ENCODE peak calls at places on chromosome 18, in eight cellular contexts. One of them, this sample, is unnamed.

GRCh38 chr18:8507361-8507760 is 101.9 kb upstream of the RAB12 start:
- DNase-seq in HTR-8/SVneo: no peak
- DNase-seq in fibroblast of villous mesenchyme: peak; percentile 10
- DNase-seq in activated CD8-positive, alpha-beta memory T cell treated with anti-CD3 and anti-CD28 coated beads for 24 hours: no peak
- DNase-seq in activated CD4-positive, CD25-positive, alpha-beta regulatory T cell treated with anti-CD3 and anti-CD28 coated beads, Interleukin-2, amount 50 U/mL, for 72 hours: no peak
- DNase-seq in mucosa of gallbladder: no peak
- DNase-seq in iris pigment epithelial cell: peak; percentile 14
- DNase-seq in HT1080: no peak
- DNase-seq in this sample: no peak

GRCh38 chr18:58015045-58015444 is 29.0 kb upstream of the NEDD4L start:
- DNase-seq in HT1080: no peak
- DNase-seq in activated CD4-positive, CD25-positive, alpha-beta regulatory T cell treated with anti-CD3 and anti-CD28 coated beads, Interleukin-2, amount 50 U/mL, for 72 hours: no peak
- DNase-seq in fibroblast of villous mesenchyme: no peak
- DNase-seq in mucosa of gallbladder: no peak
- DNase-seq in activated CD8-positive, alpha-beta memory T cell treated with anti-CD3 and anti-CD28 coated beads for 24 hours: no peak
- DNase-seq in iris pigment epithelial cell: no peak
- DNase-seq in HTR-8/SVneo: no peak
- DNase-seq in this sample: no peak

GRCh38 chr18:79439201-79440023 is 43.7 kb downstream of the NFATC1 start:
- DNase-seq in mucosa of gallbladder: no peak
- DNase-seq in activated CD4-positive, CD25-positive, alpha-beta regulatory T cell treated with anti-CD3 and anti-CD28 coated beads, Interleukin-2, amount 50 U/mL, for 72 hours: no peak
- DNase-seq in iris pigment epithelial cell: peak; percentile 54
- DNase-seq in activated CD8-positive, alpha-beta memory T cell treated with anti-CD3 and anti-CD28 coated beads for 24 hours: peak; percentile 66
- DNase-seq in fibroblast of villous mesenchyme: peak; percentile 92
- DNase-seq in HT1080: no peak
- DNase-seq in HTR-8/SVneo: no peak
- DNase-seq in this sample: no peak

GRCh38 chr18:76476665-76477561 is 18.1 kb downstream of the ZNF516 start:
- DNase-seq in activated CD8-positive, alpha-beta memory T cell treated with anti-CD3 and anti-CD28 coated beads for 24 hours: no peak
- DNase-seq in HT1080: peak; percentile 85
- DNase-seq in fibroblast of villous mesenchyme: peak; percentile 95
- DNase-seq in activated CD4-positive, CD25-positive, alpha-beta regulatory T cell treated with anti-CD3 and anti-CD28 coated beads, Interleukin-2, amount 50 U/mL, for 72 hours: no peak
- DNase-seq in HTR-8/SVneo: peak; percentile 36
- DNase-seq in mucosa of gallbladder: no peak
- DNase-seq in iris pigment epithelial cell: peak; percentile 97
- DNase-seq in this sample: no peak

GRCh38 chr18:45127395-45127794 is 446.7 kb downstream of the SETBP1 start:
- DNase-seq in activated CD8-positive, alpha-beta memory T cell treated with anti-CD3 and anti-CD28 coated beads for 24 hours: no peak
- DNase-seq in HT1080: no peak
- DNase-seq in iris pigment epithelial cell: no peak
- DNase-seq in activated CD4-positive, CD25-positive, alpha-beta regulatory T cell treated with anti-CD3 and anti-CD28 coated beads, Interleukin-2, amount 50 U/mL, for 72 hours: no peak
- DNase-seq in HTR-8/SVneo: no peak
- DNase-seq in mucosa of gallbladder: no peak
- DNase-seq in fibroblast of villous mesenchyme: peak; percentile 4
- DNase-seq in this sample: no peak

GRCh38 chr18:73752965-73753364 is 394.7 kb downstream of the FBXO15 start:
- DNase-seq in activated CD4-positive, CD25-positive, alpha-beta regulatory T cell treated with anti-CD3 and anti-CD28 coated beads, Interleukin-2, amount 50 U/mL, for 72 hours: no peak
- DNase-seq in HT1080: no peak
- DNase-seq in activated CD8-positive, alpha-beta memory T cell treated with anti-CD3 and anti-CD28 coated beads for 24 hours: no peak
- DNase-seq in mucosa of gallbladder: no peak
- DNase-seq in iris pigment epithelial cell: peak; percentile 13
- DNase-seq in HTR-8/SVneo: no peak
- DNase-seq in fibroblast of villous mesenchyme: peak; percentile 61
- DNase-seq in this sample: no peak

GRCh38 chr18:76412010-76412817 is 82.8 kb downstream of the ZNF516 start:
- DNase-seq in HT1080: no peak
- DNase-seq in activated CD8-positive, alpha-beta memory T cell treated with anti-CD3 and anti-CD28 coated beads for 24 hours: peak; percentile 55
- DNase-seq in fibroblast of villous mesenchyme: peak; percentile 48
- DNase-seq in mucosa of gallbladder: no peak
- DNase-seq in activated CD4-positive, CD25-positive, alpha-beta regulatory T cell treated with anti-CD3 and anti-CD28 coated beads, Interleukin-2, amount 50 U/mL, for 72 hours: no peak
- DNase-seq in iris pigment epithelial cell: peak; percentile 30
- DNase-seq in HTR-8/SVneo: no peak
- DNase-seq in this sample: peak; percentile 86

GRCh38 chr18:4256786-4257417 is 198.2 kb downstream of the DLGAP1 start:
- DNase-seq in mucosa of gallbladder: no peak
- DNase-seq in fibroblast of villous mesenchyme: no peak
- DNase-seq in activated CD8-positive, alpha-beta memory T cell treated with anti-CD3 and anti-CD28 coated beads for 24 hours: no peak
- DNase-seq in activated CD4-positive, CD25-positive, alpha-beta regulatory T cell treated with anti-CD3 and anti-CD28 coated beads, Interleukin-2, amount 50 U/mL, for 72 hours: no peak
- DNase-seq in HT1080: no peak
- DNase-seq in HTR-8/SVneo: no peak
- DNase-seq in iris pigment epithelial cell: no peak
- DNase-seq in this sample: no peak

GRCh38 chr18:8754995-8755955 is 49.9 kb downstream of the MTCL1 start:
- DNase-seq in activated CD8-positive, alpha-beta memory T cell treated with anti-CD3 and anti-CD28 coated beads for 24 hours: no peak
- DNase-seq in HT1080: peak; percentile 90
- DNase-seq in HTR-8/SVneo: no peak
- DNase-seq in iris pigment epithelial cell: peak; percentile 86
- DNase-seq in activated CD4-positive, CD25-positive, alpha-beta regulatory T cell treated with anti-CD3 and anti-CD28 coated beads, Interleukin-2, amount 50 U/mL, for 72 hours: peak; percentile 34
- DNase-seq in fibroblast of villous mesenchyme: peak; percentile 51
- DNase-seq in mucosa of gallbladder: no peak
- DNase-seq in this sample: no peak

GRCh38 chr18:40925071-40925541 is 1029.9 kb upstream of the PIK3C3 start:
- DNase-seq in fibroblast of villous mesenchyme: no peak
- DNase-seq in mucosa of gallbladder: no peak
- DNase-seq in HTR-8/SVneo: no peak
- DNase-seq in activated CD8-positive, alpha-beta memory T cell treated with anti-CD3 and anti-CD28 coated beads for 24 hours: no peak
- DNase-seq in iris pigment epithelial cell: peak; percentile 43
- DNase-seq in activated CD4-positive, CD25-positive, alpha-beta regulatory T cell treated with anti-CD3 and anti-CD28 coated beads, Interleukin-2, amount 50 U/mL, for 72 hours: no peak
- DNase-seq in HT1080: no peak
- DNase-seq in this sample: no peak

GRCh38 chr18:25349131-25349925 is 2.6 kb downstream of the ZNF521 start:
- DNase-seq in HT1080: peak; percentile 67
- DNase-seq in fibroblast of villous mesenchyme: peak; percentile 25
- DNase-seq in iris pigment epithelial cell: peak; percentile 9
- DNase-seq in activated CD8-positive, alpha-beta memory T cell treated with anti-CD3 and anti-CD28 coated beads for 24 hours: peak; percentile 55
- DNase-seq in HTR-8/SVneo: no peak
- DNase-seq in activated CD4-positive, CD25-positive, alpha-beta regulatory T cell treated with anti-CD3 and anti-CD28 coated beads, Interleukin-2, amount 50 U/mL, for 72 hours: no peak
- DNase-seq in mucosa of gallbladder: no peak
- DNase-seq in this sample: no peak

GRCh38 chr18:62526098-62527025 is 3.5 kb downstream of the ZCCHC2 start:
- DNase-seq in HTR-8/SVneo: peak; percentile 60
- DNase-seq in HT1080: peak; percentile 69
- DNase-seq in iris pigment epithelial cell: peak; percentile 88
- DNase-seq in mucosa of gallbladder: peak; percentile 82
- DNase-seq in activated CD4-positive, CD25-positive, alpha-beta regulatory T cell treated with anti-CD3 and anti-CD28 coated beads, Interleukin-2, amount 50 U/mL, for 72 hours: peak; percentile 80
- DNase-seq in fibroblast of villous mesenchyme: peak; percentile 88
- DNase-seq in activated CD8-positive, alpha-beta memory T cell treated with anti-CD3 and anti-CD28 coated beads for 24 hours: peak; percentile 85
- DNase-seq in this sample: no peak

GRCh38 chr18:79744625-79745024 is 53.1 kb upstream of the KCNG2 start:
- DNase-seq in iris pigment epithelial cell: no peak
- DNase-seq in activated CD8-positive, alpha-beta memory T cell treated with anti-CD3 and anti-CD28 coated beads for 24 hours: no peak
- DNase-seq in activated CD4-positive, CD25-positive, alpha-beta regulatory T cell treated with anti-CD3 and anti-CD28 coated beads, Interleukin-2, amount 50 U/mL, for 72 hours: no peak
- DNase-seq in HT1080: no peak
- DNase-seq in fibroblast of villous mesenchyme: no peak
- DNase-seq in HTR-8/SVneo: no peak
- DNase-seq in mucosa of gallbladder: no peak
- DNase-seq in this sample: no peak

GRCh38 chr18:23162473-23162872 is 27.2 kb downstream of the CABLES1 start:
- DNase-seq in iris pigment epithelial cell: no peak
- DNase-seq in HTR-8/SVneo: no peak
- DNase-seq in mucosa of gallbladder: no peak
- DNase-seq in HT1080: no peak
- DNase-seq in fibroblast of villous mesenchyme: no peak
- DNase-seq in activated CD8-positive, alpha-beta memory T cell treated with anti-CD3 and anti-CD28 coated beads for 24 hours: no peak
- DNase-seq in activated CD4-positive, CD25-positive, alpha-beta regulatory T cell treated with anti-CD3 and anti-CD28 coated beads, Interleukin-2, amount 50 U/mL, for 72 hours: no peak
- DNase-seq in this sample: no peak

GRCh38 chr18:48922801-48923730 is 27.7 kb downstream of the SMAD7 start:
- DNase-seq in mucosa of gallbladder: no peak
- DNase-seq in fibroblast of villous mesenchyme: peak; percentile 98
- DNase-seq in HTR-8/SVneo: peak; percentile 86
- DNase-seq in activated CD4-positive, CD25-positive, alpha-beta regulatory T cell treated with anti-CD3 and anti-CD28 coated beads, Interleukin-2, amount 50 U/mL, for 72 hours: no peak
- DNase-seq in HT1080: peak; percentile 86
- DNase-seq in activated CD8-positive, alpha-beta memory T cell treated with anti-CD3 and anti-CD28 coated beads for 24 hours: no peak
- DNase-seq in iris pigment epithelial cell: peak; percentile 87
- DNase-seq in this sample: no peak

GRCh38 chr18:79802298-79802697 is 4.6 kb downstream of the KCNG2 start:
- DNase-seq in HT1080: no peak
- DNase-seq in mucosa of gallbladder: no peak
- DNase-seq in activated CD8-positive, alpha-beta memory T cell treated with anti-CD3 and anti-CD28 coated beads for 24 hours: no peak
- DNase-seq in fibroblast of villous mesenchyme: no peak
- DNase-seq in activated CD4-positive, CD25-positive, alpha-beta regulatory T cell treated with anti-CD3 and anti-CD28 coated beads, Interleukin-2, amount 50 U/mL, for 72 hours: no peak
- DNase-seq in iris pigment epithelial cell: no peak
- DNase-seq in HTR-8/SVneo: no peak
- DNase-seq in this sample: no peak

GRCh38 chr18:50654658-50655550 is 95.0 kb downstream of the MAPK4 start:
- DNase-seq in activated CD4-positive, CD25-positive, alpha-beta regulatory T cell treated with anti-CD3 and anti-CD28 coated beads, Interleukin-2, amount 50 U/mL, for 72 hours: no peak
- DNase-seq in HTR-8/SVneo: no peak
- DNase-seq in activated CD8-positive, alpha-beta memory T cell treated with anti-CD3 and anti-CD28 coated beads for 24 hours: no peak
- DNase-seq in fibroblast of villous mesenchyme: no peak
- DNase-seq in HT1080: no peak
- DNase-seq in iris pigment epithelial cell: no peak
- DNase-seq in mucosa of gallbladder: peak; percentile 27
- DNase-seq in this sample: no peak

GRCh38 chr18:26407721-26408601 is 140.4 kb downstream of the KCTD1 start:
- DNase-seq in fibroblast of villous mesenchyme: peak; percentile 49
- DNase-seq in activated CD4-positive, CD25-positive, alpha-beta regulatory T cell treated with anti-CD3 and anti-CD28 coated beads, Interleukin-2, amount 50 U/mL, for 72 hours: no peak
- DNase-seq in iris pigment epithelial cell: no peak
- DNase-seq in mucosa of gallbladder: no peak
- DNase-seq in HT1080: no peak
- DNase-seq in activated CD8-positive, alpha-beta memory T cell treated with anti-CD3 and anti-CD28 coated beads for 24 hours: no peak
- DNase-seq in HTR-8/SVneo: no peak
- DNase-seq in this sample: no peak

GRCh38 chr18:59814872-59815271 is 84.9 kb upstream of the PMAIP1 start:
- DNase-seq in mucosa of gallbladder: no peak
- DNase-seq in HT1080: peak; percentile 84
- DNase-seq in fibroblast of villous mesenchyme: peak; percentile 68
- DNase-seq in HTR-8/SVneo: peak; percentile 49
- DNase-seq in iris pigment epithelial cell: peak; percentile 76
- DNase-seq in activated CD8-positive, alpha-beta memory T cell treated with anti-CD3 and anti-CD28 coated beads for 24 hours: no peak
- DNase-seq in activated CD4-positive, CD25-positive, alpha-beta regulatory T cell treated with anti-CD3 and anti-CD28 coated beads, Interleukin-2, amount 50 U/mL, for 72 hours: no peak
- DNase-seq in this sample: no peak

GRCh38 chr18:36446059-36446458 is 148.5 kb downstream of the FHOD3 start:
- DNase-seq in activated CD8-positive, alpha-beta memory T cell treated with anti-CD3 and anti-CD28 coated beads for 24 hours: no peak
- DNase-seq in HT1080: peak; percentile 55
- DNase-seq in HTR-8/SVneo: no peak
- DNase-seq in activated CD4-positive, CD25-positive, alpha-beta regulatory T cell treated with anti-CD3 and anti-CD28 coated beads, Interleukin-2, amount 50 U/mL, for 72 hours: no peak
- DNase-seq in mucosa of gallbladder: no peak
- DNase-seq in fibroblast of villous mesenchyme: no peak
- DNase-seq in iris pigment epithelial cell: no peak
- DNase-seq in this sample: no peak

GRCh38 chr18:61992285-61992684 is 99.5 kb upstream of the RNF152 start:
- DNase-seq in mucosa of gallbladder: no peak
- DNase-seq in activated CD8-positive, alpha-beta memory T cell treated with anti-CD3 and anti-CD28 coated beads for 24 hours: no peak
- DNase-seq in iris pigment epithelial cell: peak; percentile 93
- DNase-seq in HTR-8/SVneo: peak; percentile 13
- DNase-seq in activated CD4-positive, CD25-positive, alpha-beta regulatory T cell treated with anti-CD3 and anti-CD28 coated beads, Interleukin-2, amount 50 U/mL, for 72 hours: no peak
- DNase-seq in HT1080: peak; percentile 92
- DNase-seq in fibroblast of villous mesenchyme: peak; percentile 73
- DNase-seq in this sample: no peak

GRCh38 chr18:33034941-33035340 is 262.1 kb upstream of the KLHL14 start:
- DNase-seq in fibroblast of villous mesenchyme: peak; percentile 64
- DNase-seq in activated CD4-positive, CD25-positive, alpha-beta regulatory T cell treated with anti-CD3 and anti-CD28 coated beads, Interleukin-2, amount 50 U/mL, for 72 hours: no peak
- DNase-seq in HT1080: peak; percentile 90
- DNase-seq in HTR-8/SVneo: no peak
- DNase-seq in activated CD8-positive, alpha-beta memory T cell treated with anti-CD3 and anti-CD28 coated beads for 24 hours: no peak
- DNase-seq in iris pigment epithelial cell: peak; percentile 33
- DNase-seq in mucosa of gallbladder: no peak
- DNase-seq in this sample: no peak

GRCh38 chr18:34122724-34123334 is 101.9 kb downstream of the NOL4 start:
- DNase-seq in iris pigment epithelial cell: peak; percentile 57
- DNase-seq in HT1080: peak; percentile 58
- DNase-seq in mucosa of gallbladder: peak; percentile 23
- DNase-seq in HTR-8/SVneo: no peak
- DNase-seq in activated CD4-positive, CD25-positive, alpha-beta regulatory T cell treated with anti-CD3 and anti-CD28 coated beads, Interleukin-2, amount 50 U/mL, for 72 hours: no peak
- DNase-seq in activated CD8-positive, alpha-beta memory T cell treated with anti-CD3 and anti-CD28 coated beads for 24 hours: no peak
- DNase-seq in fibroblast of villous mesenchyme: peak; percentile 47
- DNase-seq in this sample: no peak

GRCh38 chr18:8721094-8721669 is 15.8 kb downstream of the MTCL1 start:
- DNase-seq in iris pigment epithelial cell: no peak
- DNase-seq in activated CD8-positive, alpha-beta memory T cell treated with anti-CD3 and anti-CD28 coated beads for 24 hours: no peak
- DNase-seq in HT1080: no peak
- DNase-seq in mucosa of gallbladder: no peak
- DNase-seq in HTR-8/SVneo: no peak
- DNase-seq in activated CD4-positive, CD25-positive, alpha-beta regulatory T cell treated with anti-CD3 and anti-CD28 coated beads, Interleukin-2, amount 50 U/mL, for 72 hours: no peak
- DNase-seq in fibroblast of villous mesenchyme: no peak
- DNase-seq in this sample: no peak

GRCh38 chr18:48408727-48409590 is at the start of gene ZBTB7C:
- DNase-seq in fibroblast of villous mesenchyme: peak; percentile 18
- DNase-seq in activated CD4-positive, CD25-positive, alpha-beta regulatory T cell treated with anti-CD3 and anti-CD28 coated beads, Interleukin-2, amount 50 U/mL, for 72 hours: peak; percentile 37
- DNase-seq in activated CD8-positive, alpha-beta memory T cell treated with anti-CD3 and anti-CD28 coated beads for 24 hours: peak; percentile 59
- DNase-seq in mucosa of gallbladder: no peak
- DNase-seq in HT1080: no peak
- DNase-seq in HTR-8/SVneo: no peak
- DNase-seq in iris pigment epithelial cell: peak; percentile 24
- DNase-seq in this sample: no peak

GRCh38 chr18:74353169-74353775 is 37.6 kb downstream of the C18orf63 start:
- DNase-seq in iris pigment epithelial cell: peak; percentile 74
- DNase-seq in HT1080: peak; percentile 74
- DNase-seq in fibroblast of villous mesenchyme: peak; percentile 71
- DNase-seq in activated CD4-positive, CD25-positive, alpha-beta regulatory T cell treated with anti-CD3 and anti-CD28 coated beads, Interleukin-2, amount 50 U/mL, for 72 hours: no peak
- DNase-seq in HTR-8/SVneo: peak; percentile 10
- DNase-seq in activated CD8-positive, alpha-beta memory T cell treated with anti-CD3 and anti-CD28 coated beads for 24 hours: no peak
- DNase-seq in mucosa of gallbladder: peak; percentile 73
- DNase-seq in this sample: no peak